ENCODE peak calls at places on chromosomes 4 and X, in four cellular contexts. B is mesenchymal stem cell, S is tibial artery, V is mammary epithelial cell. Q is an unnamed sample.

GRCh38 chr4:177047851-177048174 is 255.1 kb upstream of the VEGFC start:
- DNase-seq in B (no peak), S (no peak), V (peak; percentile 6), Q (no peak)

GRCh38 chr4:15238720-15239119 is 189.1 kb upstream of the C1QTNF7 start:
- DNase-seq in B (peak; percentile 75), S (no peak), V (peak; percentile 25), Q (no peak)

GRCh38 chrX:128739539-128739938 is 687.3 kb upstream of the ACTRT1 start:
- DNase-seq in B (no peak), S (no peak), V (no peak), Q (no peak)

GRCh38 chr4:59540311-59540710 is 1659.8 kb upstream of the ADGRL3 start:
- DNase-seq in B (no peak), S (no peak), V (no peak), Q (no peak)

GRCh38 chrX:1239681-1240142 is 27.3 kb upstream of the CRLF2 start:
- DNase-seq in B (no peak), S (peak; percentile 84), V (no peak), Q (no peak)

GRCh38 chr4:122765702-122766352 is 33.3 kb downstream of the BBS12 start:
- DNase-seq in B (peak; percentile 95), S (no peak), V (peak; percentile 76), Q (no peak)

GRCh38 chr4:2651998-2652397 is 104.1 kb downstream of the TNIP2 start:
- DNase-seq in B (no peak), S (no peak), V (no peak), Q (no peak)

GRCh38 chr4:127623755-127624087 is 9.0 kb upstream of the INTU start:
- DNase-seq in B (peak; percentile 26), S (no peak), V (peak; percentile 45), Q (no peak)

GRCh38 chrX:45006002-45006800 is 133.2 kb downstream of the KDM6A start:
- DNase-seq in B (no peak), S (no peak), V (peak; percentile 50), Q (no peak)

GRCh38 chr4:57424231-57424897 is 314.2 kb upstream of the IGFBP7 start:
- DNase-seq in B (no peak), S (peak; percentile 88), V (peak; percentile 90), Q (no peak)

GRCh38 chr4:36351082-36351666 is 69.8 kb downstream of the DTHD1 start:
- DNase-seq in B (peak; percentile 36), S (no peak), V (peak; percentile 34), Q (peak; percentile 11)

GRCh38 chrX:1468250-1468772 is 15.6 kb upstream of the ASMTL start:
- DNase-seq in B (no peak), S (peak; percentile 61), V (peak; percentile 80), Q (no peak)

GRCh38 chrX:154967603-154968002 is 54.9 kb downstream of the F8 start:
- DNase-seq in B (peak; percentile 4), S (no peak), V (peak; percentile 11), Q (no peak)

GRCh38 chrX:49162620-49163019 is at the start of gene MAGIX:
- DNase-seq in B (no peak), S (no peak), V (no peak), Q (no peak)

GRCh38 chr4:155578726-155579385 is 87.8 kb upstream of the GUCY1A1 start:
- DNase-seq in B (peak; percentile 59), S (no peak), V (no peak), Q (no peak)

GRCh38 chrX:9188117-9188516 is 154.2 kb upstream of the FAM9B start:
- DNase-seq in B (no peak), S (no peak), V (no peak), Q (no peak)

GRCh38 chr4:167469436-167469835 is 235.1 kb upstream of the SPOCK3 start:
- DNase-seq in B (no peak), S (no peak), V (no peak), Q (no peak)

GRCh38 chr4:6840062-6840976 is 57.8 kb downstream of the KIAA0232 start:
- DNase-seq in B (peak; percentile 78), S (no peak), V (no peak), Q (no peak)

GRCh38 chr4:135485371-135485770 is 1283.8 kb upstream of the PABPC4L start:
- DNase-seq in B (no peak), S (no peak), V (peak; percentile 5), Q (no peak)

GRCh38 chr4:6910340-6910959 is 824 bp downstream of the TBC1D14 start:
- DNase-seq in B (no peak), S (no peak), V (no peak), Q (no peak)

GRCh38 chrX:106906361-106906760 is 3.2 kb upstream of the RIPPLY1 start:
- DNase-seq in B (no peak), S (no peak), V (no peak), Q (no peak)

DNA sequence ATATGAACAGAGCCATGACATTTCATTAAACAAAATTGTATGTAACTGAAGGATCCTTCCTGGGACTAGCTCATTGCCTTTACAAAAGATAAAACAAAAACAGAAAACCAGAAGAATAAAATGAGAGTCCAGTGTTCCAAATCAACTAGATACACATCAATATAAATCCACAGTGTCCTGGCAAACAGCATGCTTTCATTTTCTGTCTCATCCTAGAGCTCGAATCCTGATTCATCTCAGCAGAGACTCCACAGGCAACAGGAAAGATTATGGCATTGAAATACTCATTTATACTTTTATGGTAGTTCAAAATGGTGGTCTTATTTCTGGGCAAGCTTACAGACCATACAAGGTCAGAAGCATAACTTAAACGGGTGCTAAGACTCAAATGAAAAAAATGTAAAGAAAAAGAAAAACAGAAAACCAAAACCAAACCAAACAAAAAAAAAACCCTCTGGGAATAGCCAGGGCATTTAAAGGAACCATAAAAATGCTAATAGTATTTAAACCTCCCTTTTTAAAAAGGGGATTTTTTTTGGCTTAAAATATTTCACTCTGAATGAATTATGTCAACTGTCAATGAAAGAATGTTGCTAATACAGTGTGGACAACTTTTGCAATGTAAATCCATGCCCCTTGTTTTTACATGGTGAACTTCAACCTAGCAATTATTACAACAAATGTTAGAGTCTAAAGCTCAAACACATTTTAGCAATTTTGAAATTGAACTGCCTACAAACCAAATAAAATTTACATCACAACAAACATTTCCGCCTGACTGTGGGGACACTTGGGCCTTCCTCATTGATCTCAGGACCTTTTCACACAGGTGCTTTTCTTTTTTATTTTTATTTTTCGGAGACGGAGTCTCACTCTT is 57.9 kb downstream of the GPR101 start:
- DNase-seq in B (no peak), S (no peak), V (no peak), Q (no peak)
- H3K4me3 ChIP-seq in B (no peak overlapping the region), S (no peak overlapping the region), V (no peak overlapping the region), Q (no peak overlapping the region)

GRCh38 chr4:151013944-151014343 is 1.1 kb downstream of the LRBA start:
- DNase-seq in B (no peak), S (no peak), V (no peak), Q (no peak)
- H3K27ac ChIP-seq in B (no peak overlapping the region), S (peak overlapping the region; percentile 85), V (peak overlapping the region; percentile 92), Q (no peak overlapping the region)

DNA sequence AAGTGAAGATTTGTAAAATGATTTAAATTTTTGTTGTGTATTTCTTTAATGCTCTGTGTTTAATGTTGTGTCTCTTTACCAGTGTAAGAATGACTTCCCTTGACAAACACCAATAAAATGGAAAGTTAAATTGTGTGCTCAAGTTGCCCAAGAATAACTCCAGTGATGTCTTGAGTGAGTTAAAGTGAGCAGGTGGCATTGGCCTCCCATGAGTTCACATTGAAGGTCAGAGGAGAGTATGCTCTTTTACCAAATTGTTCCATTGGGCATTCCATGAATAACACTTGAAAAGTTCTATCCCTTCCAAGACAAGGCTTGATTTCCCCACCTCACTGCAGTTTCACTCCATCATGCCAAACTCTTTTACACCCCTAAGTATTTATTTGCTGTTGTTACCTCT is 4.5 kb downstream of the ANXA5 start:
- DNase-seq in B (no peak), S (no peak), V (no peak), Q (no peak)
- H3K4me1 ChIP-seq in B (peaks cover 11% of the 10 kb centered on the region), S (peaks cover 84% of the 10 kb centered on the region), V (peaks cover 57% of the 10 kb centered on the region), Q (no peaks in the 10 kb centered on the region)

GRCh38 chr4:144654161-144654560 is 8.2 kb downstream of the HHIP start:
- DNase-seq in B (no peak), S (no peak), V (no peak), Q (no peak)
- H3K4me3 ChIP-seq in B (no peak overlapping the region), S (no peak overlapping the region), V (no peak overlapping the region), Q (no peak overlapping the region)

GRCh38 chr4:186144596-186145569 is 40.4 kb downstream of the FAM149A start:
- DNase-seq in B (peak; percentile 64), S (peak; percentile 85), V (peak; percentile 45), Q (no peak)
- H3K27ac ChIP-seq in B (peak overlapping the region; percentile 28), S (peak overlapping the region; percentile 85), V (no peak overlapping the region), Q (no peak overlapping the region)